ENCODE peak calls at places on chromosomes 1 and 21, in five cellular contexts. W is mesendoderm, T is progenitor cell of endocrine pancreas, D is GM12865, F is NCI-H1417. M is an unnamed sample.

GRCh38 chr1:17513131-17513530 is 26.4 kb upstream of the ARHGEF10L start:
- DNase-seq in W (no peak), T (no peak), D (no peak), F (no peak), M (no peak)

GRCh38 chr1:218362418-218363076 is 17.4 kb downstream of the TGFB2 start:
- DNase-seq in W (no peak), T (no peak), D (no peak), F (no peak), M (no peak)

GRCh38 chr1:99855914-99856450 is 5.8 kb downstream of the AGL start:
- DNase-seq in W (no peak), T (no peak), D (no peak), F (no peak), M (no peak)

GRCh38 chr1:160373696-160374095 is 6.8 kb downstream of the NHLH1 start:
- DNase-seq in W (no peak), T (no peak), D (no peak), F (no peak), M (no peak)

GRCh38 chr1:228379165-228379460 is 27.5 kb downstream of the TRIM11 start:
- DNase-seq in W (peak), T (no peak), D (no peak), F (peak), M (no peak)

GRCh38 chr1:58809327-58810040 is 25.6 kb upstream of the JUN start:
- DNase-seq in W (no peak), T (no peak), D (no peak), F (no peak), M (no peak)

GRCh38 chr1:45568421-45568820 is 15.4 kb upstream of the NASP start:
- DNase-seq in W (no peak), T (no peak), D (no peak), F (no peak), M (no peak)

GRCh38 chr21:31142600-31142999 is 104.3 kb upstream of the KRTAP19-8 start:
- DNase-seq in W (peak), T (no peak), D (peak), F (peak), M (no peak)

GRCh38 chr1:55363261-55363660 is 148.1 kb upstream of the USP24 start:
- DNase-seq in W (no peak), T (no peak), D (peak), F (no peak), M (no peak)

GRCh38 chr1:239011382-239011781 is 375.0 kb upstream of the CHRM3 start:
- DNase-seq in W (no peak), T (no peak), D (no peak), F (no peak), M (no peak)

GRCh38 chr21:24367936-24368335 is 1239.3 kb downstream of the MRPL39 start:
- DNase-seq in W (peak), T (no peak), D (no peak), F (no peak), M (no peak)

GRCh38 chr1:50955116-50955515 is 5.0 kb downstream of the FAF1 start:
- DNase-seq in W (no peak), T (no peak), D (no peak), F (no peak), M (no peak)

GRCh38 chr1:210587547-210587946 is 258.8 kb downstream of the HHAT start:
- DNase-seq in W (peak), T (no peak), D (no peak), F (no peak), M (no peak)

GRCh38 chr1:160261526-160261877 is 847 bp downstream of the DCAF8 start:
- DNase-seq in W (peak), T (no peak), D (peak), F (peak), M (no peak)

GRCh38 chr1:201468501-201468843 is 516 bp downstream of the PHLDA3 start:
- DNase-seq in W (no peak), T (peak), D (peak), F (peak), M (peak)

GRCh38 chr1:157770442-157771043 is 6.4 kb downstream of the FCRL2 start:
- DNase-seq in W (peak), T (no peak), D (peak), F (no peak), M (no peak)

M was measured in frontal cortex.